ENCODE peak calls at places on chromosomes 1 and 21, in four cellular contexts. E, R, D and Y are unnamed samples.

GRCh38 chr1:199946305-199947155 is 81.0 kb upstream of the NR5A2 start:
- DNase-seq in R (no peak), D (no peak), E (no peak), Y (no peak)

GRCh38 chr1:156126043-156126700 is 11.7 kb downstream of the LMNA start:
- DNase-seq in D (peak), E (peak), R (peak), Y (no peak)

GRCh38 chr1:178536844-178537371 is 24.0 kb downstream of the TEX35 start:
- DNase-seq in R (no peak), E (peak), D (peak), Y (no peak)

GRCh38 chr1:12620931-12621330 is 2.9 kb upstream of the DHRS3 start:
- DNase-seq in R (no peak), E (no peak), D (no peak), Y (no peak)

GRCh38 chr1:109509176-109510134 is at the start of gene AMIGO1:
- DNase-seq in R (peak), E (no peak), D (peak), Y (no peak)

GRCh38 chr1:78911956-78912880 is 94.3 kb downstream of the ADGRL4 start:
- DNase-seq in D (no peak), E (no peak), R (no peak), Y (no peak)

GRCh38 chr1:100785399-100786082 is 66.0 kb downstream of the VCAM1 start:
- DNase-seq in R (no peak), E (no peak), D (no peak), Y (no peak)

GRCh38 chr1:30525980-30526651 is 197.3 kb downstream of the MATN1 start:
- DNase-seq in D (peak), R (no peak), E (peak), Y (no peak)

GRCh38 chr1:208775841-208776240 is 531.7 kb upstream of the PLXNA2 start:
- DNase-seq in E (no peak), R (no peak), D (no peak), Y (no peak)

GRCh38 chr1:181998858-181999257 is 62.7 kb downstream of the ZNF648 start:
- DNase-seq in D (no peak), E (no peak), R (no peak), Y (no peak)

GRCh38 chr1:33500547-33500946 is 28.1 kb downstream of the ZSCAN20 start:
- DNase-seq in E (no peak), R (no peak), D (no peak), Y (no peak)

GRCh38 chr1:205711105-205712048 is 31.1 kb upstream of the SLC45A3 start:
- DNase-seq in D (peak), E (peak), R (peak), Y (no peak)

GRCh38 chr21:44931501-44932365 is 8.1 kb upstream of the SLX9 start:
- DNase-seq in E (no peak), D (no peak), R (no peak), Y (no peak)

GRCh38 chr1:162391790-162392563 is 10.4 kb downstream of the C1orf226 start:
- DNase-seq in R (no peak), D (peak), E (no peak), Y (no peak)

GRCh38 chr1:226549094-226549936 is 751 bp downstream of the STUM start:
- DNase-seq in R (no peak), E (no peak), D (peak), Y (no peak)

GRCh38 chr1:24383381-24383940 is 30.1 kb downstream of the STPG1 start:
- DNase-seq in D (no peak), R (no peak), E (no peak), Y (no peak)